ENCODE peak calls at places on chromosomes 1 and 21, in seven cellular contexts. One of them, this sample, is unnamed.

GRCh38 chr1:184771190-184771691 is 16.6 kb upstream of the EDEM3 start:
- DNase-seq in sigmoid colon: no peak
- DNase-seq in stomach: peak
- DNase-seq in HCT116: no peak
- DNase-seq in vagina: no peak
- DNase-seq in H1: no peak
- DNase-seq in transverse colon: peak
- DNase-seq in this sample: no peak

GRCh38 chr1:81158592-81158991 is 642.1 kb upstream of the ADGRL2 start:
- DNase-seq in sigmoid colon: no peak
- DNase-seq in stomach: no peak
- DNase-seq in HCT116: no peak
- DNase-seq in vagina: no peak
- DNase-seq in H1: no peak
- DNase-seq in transverse colon: no peak
- DNase-seq in this sample: no peak

GRCh38 chr1:154998818-154999650 is 3.6 kb upstream of the ZBTB7B start:
- DNase-seq in sigmoid colon: peak
- DNase-seq in stomach: peak
- DNase-seq in HCT116: peak
- DNase-seq in vagina: no peak
- DNase-seq in H1: no peak
- DNase-seq in transverse colon: peak
- DNase-seq in this sample: peak

GRCh38 chr1:236394016-236394481 is at the start of gene EDARADD:
- DNase-seq in sigmoid colon: no peak
- DNase-seq in stomach: no peak
- DNase-seq in HCT116: no peak
- DNase-seq in vagina: no peak
- DNase-seq in H1: no peak
- DNase-seq in transverse colon: no peak
- DNase-seq in this sample: no peak

GRCh38 chr1:34885405-34886247 is 26.1 kb upstream of the SMIM12 start:
- DNase-seq in sigmoid colon: no peak
- DNase-seq in stomach: peak
- DNase-seq in HCT116: no peak
- DNase-seq in vagina: no peak
- DNase-seq in H1: peak
- DNase-seq in transverse colon: peak
- DNase-seq in this sample: no peak

GRCh38 chr1:160522136-160522535 is 919 bp downstream of the SLAMF6 start:
- DNase-seq in sigmoid colon: no peak
- DNase-seq in stomach: no peak
- DNase-seq in HCT116: no peak
- DNase-seq in vagina: no peak
- DNase-seq in H1: no peak
- DNase-seq in transverse colon: no peak
- DNase-seq in this sample: no peak

GRCh38 chr1:116164890-116165176 is 53.6 kb downstream of the MAB21L3 start:
- DNase-seq in sigmoid colon: no peak
- DNase-seq in stomach: no peak
- DNase-seq in HCT116: no peak
- DNase-seq in vagina: no peak
- DNase-seq in H1: no peak
- DNase-seq in transverse colon: no peak
- DNase-seq in this sample: no peak

GRCh38 chr1:227388214-227388613 is 69.9 kb upstream of the CDC42BPA start:
- DNase-seq in sigmoid colon: no peak
- DNase-seq in stomach: no peak
- DNase-seq in HCT116: no peak
- DNase-seq in vagina: no peak
- DNase-seq in H1: no peak
- DNase-seq in transverse colon: no peak
- DNase-seq in this sample: no peak

GRCh38 chr1:223876643-223877042 is 30.9 kb upstream of the TP53BP2 start:
- DNase-seq in sigmoid colon: no peak
- DNase-seq in stomach: no peak
- DNase-seq in HCT116: no peak
- DNase-seq in vagina: no peak
- DNase-seq in H1: no peak
- DNase-seq in transverse colon: no peak
- DNase-seq in this sample: no peak

GRCh38 chr1:60942291-60942690 is 140.1 kb upstream of the NFIA start:
- DNase-seq in sigmoid colon: no peak
- DNase-seq in stomach: no peak
- DNase-seq in HCT116: peak
- DNase-seq in vagina: no peak
- DNase-seq in H1: no peak
- DNase-seq in transverse colon: no peak
- DNase-seq in this sample: no peak

GRCh38 chr1:37667023-37667769 is 25.1 kb upstream of the CDCA8 start:
- DNase-seq in sigmoid colon: no peak
- DNase-seq in stomach: no peak
- DNase-seq in HCT116: no peak
- DNase-seq in vagina: no peak
- DNase-seq in H1: no peak
- DNase-seq in transverse colon: no peak
- DNase-seq in this sample: no peak

GRCh38 chr1:33176362-33176850 is 5.4 kb downstream of the TRIM62 start:
- DNase-seq in sigmoid colon: no peak
- DNase-seq in stomach: no peak
- DNase-seq in HCT116: no peak
- DNase-seq in vagina: no peak
- DNase-seq in H1: no peak
- DNase-seq in transverse colon: no peak
- DNase-seq in this sample: no peak

GRCh38 chr1:11671544-11672286 is 7.7 kb downstream of the FBXO6 start:
- DNase-seq in sigmoid colon: no peak
- DNase-seq in stomach: peak
- DNase-seq in HCT116: no peak
- DNase-seq in vagina: no peak
- DNase-seq in H1: no peak
- DNase-seq in transverse colon: no peak
- DNase-seq in this sample: no peak

GRCh38 chr21:45357436-45358260 is 47.3 kb upstream of the COL18A1 start:
- DNase-seq in sigmoid colon: peak
- DNase-seq in stomach: peak
- DNase-seq in HCT116: no peak
- DNase-seq in vagina: no peak
- DNase-seq in H1: no peak
- DNase-seq in transverse colon: peak
- DNase-seq in this sample: no peak

GRCh38 chr1:158196461-158196860 is 15.8 kb downstream of the CD1D start:
- DNase-seq in sigmoid colon: no peak
- DNase-seq in stomach: no peak
- DNase-seq in HCT116: no peak
- DNase-seq in vagina: no peak
- DNase-seq in H1: no peak
- DNase-seq in transverse colon: no peak
- DNase-seq in this sample: no peak

GRCh38 chr1:54800041-54800898 is 853 bp downstream of the TTC22 start:
- DNase-seq in sigmoid colon: peak
- DNase-seq in stomach: no peak
- DNase-seq in HCT116: no peak
- DNase-seq in vagina: no peak
- DNase-seq in H1: no peak
- DNase-seq in transverse colon: peak
- DNase-seq in this sample: no peak

GRCh38 chr1:20726107-20726911 is 6.2 kb downstream of the SH2D5 start:
- DNase-seq in sigmoid colon: peak
- DNase-seq in stomach: peak
- DNase-seq in HCT116: no peak
- DNase-seq in vagina: peak
- DNase-seq in H1: no peak
- DNase-seq in transverse colon: no peak
- DNase-seq in this sample: no peak

GRCh38 chr1:20728371-20729154 is 3.9 kb downstream of the SH2D5 start:
- DNase-seq in sigmoid colon: no peak
- DNase-seq in stomach: peak
- DNase-seq in HCT116: no peak
- DNase-seq in vagina: no peak
- DNase-seq in H1: no peak
- DNase-seq in transverse colon: peak
- DNase-seq in this sample: no peak

GRCh38 chr1:20729155-20729931 is 3.2 kb downstream of the SH2D5 start:
- DNase-seq in sigmoid colon: no peak
- DNase-seq in stomach: no peak
- DNase-seq in HCT116: no peak
- DNase-seq in vagina: peak
- DNase-seq in H1: no peak
- DNase-seq in transverse colon: no peak
- DNase-seq in this sample: no peak

GRCh38 chr1:20726932-20727745 is 5.4 kb downstream of the SH2D5 start:
- DNase-seq in sigmoid colon: peak
- DNase-seq in stomach: peak
- DNase-seq in HCT116: no peak
- DNase-seq in vagina: peak
- DNase-seq in H1: no peak
- DNase-seq in transverse colon: no peak
- DNase-seq in this sample: no peak

DNA sequence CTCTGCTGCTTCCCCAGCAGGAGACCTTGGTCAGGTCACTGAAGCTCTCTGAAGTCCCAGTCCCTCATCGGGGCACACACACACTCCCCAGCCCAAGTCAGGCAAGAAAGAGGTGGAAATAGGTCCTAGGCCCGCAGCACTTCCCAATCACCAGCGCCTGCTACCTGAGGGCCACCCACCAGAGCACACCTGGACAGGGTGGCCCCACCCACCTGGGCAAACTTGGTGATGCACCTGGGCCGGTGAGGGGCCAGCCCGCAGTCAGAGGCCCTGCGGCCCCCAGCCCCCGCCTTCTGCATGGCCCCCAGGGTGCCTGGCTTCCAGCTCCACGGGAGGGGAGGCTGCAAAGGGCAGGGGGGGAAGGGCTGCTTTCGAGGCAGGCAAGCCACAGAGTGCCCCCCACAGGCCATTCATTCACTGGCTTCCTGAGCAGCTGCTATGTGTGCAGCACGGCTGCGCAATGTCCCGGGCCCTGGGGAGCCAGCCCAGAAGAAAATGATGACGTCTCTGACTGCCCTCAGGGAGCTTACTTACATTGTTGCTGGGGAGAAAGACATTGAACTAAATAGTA is 4.7 kb downstream of the SH2D5 start:
- DNase-seq in sigmoid colon: no peak
- DNase-seq in stomach: peak
- DNase-seq in HCT116: no peak
- DNase-seq in vagina: peak
- DNase-seq in H1: no peak
- DNase-seq in transverse colon: no peak
- DNase-seq in this sample: no peak
- TF ChIP-seq POLR2A in sigmoid colon: no peak
- TF ChIP-seq POLR2A in stomach: no peak
- TF ChIP-seq POLR2A in HCT116: no peak
- TF ChIP-seq POLR2A in vagina: no peak
- TF ChIP-seq POLR2A in H1: no peak
- TF ChIP-seq POLR2A in transverse colon: no peak
- TF ChIP-seq POLR2A in this sample: no peak

GRCh38 chr1:17717595-17717994 is 37.5 kb upstream of the ACTL8 start:
- DNase-seq in sigmoid colon: no peak
- DNase-seq in stomach: no peak
- DNase-seq in HCT116: no peak
- DNase-seq in vagina: no peak
- DNase-seq in H1: no peak
- DNase-seq in transverse colon: no peak
- DNase-seq in this sample: no peak

GRCh38 chr1:17721444-17721843 is 33.7 kb upstream of the ACTL8 start:
- DNase-seq in sigmoid colon: no peak
- DNase-seq in stomach: no peak
- DNase-seq in HCT116: no peak
- DNase-seq in vagina: no peak
- DNase-seq in H1: no peak
- DNase-seq in transverse colon: no peak
- DNase-seq in this sample: no peak

GRCh38 chr1:17713993-17714392 is 41.1 kb upstream of the ACTL8 start:
- DNase-seq in sigmoid colon: no peak
- DNase-seq in stomach: no peak
- DNase-seq in HCT116: no peak
- DNase-seq in vagina: no peak
- DNase-seq in H1: no peak
- DNase-seq in transverse colon: no peak
- DNase-seq in this sample: no peak

GRCh38 chr1:17719874-17720273 is 35.3 kb upstream of the ACTL8 start:
- DNase-seq in sigmoid colon: no peak
- DNase-seq in stomach: no peak
- DNase-seq in HCT116: no peak
- DNase-seq in vagina: no peak
- DNase-seq in H1: no peak
- DNase-seq in transverse colon: no peak
- DNase-seq in this sample: no peak

GRCh38 chr1:17718136-17718535 is 37.0 kb upstream of the ACTL8 start:
- DNase-seq in sigmoid colon: no peak
- DNase-seq in stomach: no peak
- DNase-seq in HCT116: no peak
- DNase-seq in vagina: no peak
- DNase-seq in H1: no peak
- DNase-seq in transverse colon: no peak
- DNase-seq in this sample: no peak
- TF ChIP-seq POLR2AphosphoS5 in sigmoid colon: no peak
- TF ChIP-seq POLR2AphosphoS5 in stomach: no peak
- TF ChIP-seq POLR2AphosphoS5 in HCT116: no peak
- TF ChIP-seq POLR2AphosphoS5 in vagina: no peak
- TF ChIP-seq POLR2AphosphoS5 in H1: no peak
- TF ChIP-seq POLR2AphosphoS5 in transverse colon: no peak
- TF ChIP-seq POLR2AphosphoS5 in this sample: no peak

DNA sequence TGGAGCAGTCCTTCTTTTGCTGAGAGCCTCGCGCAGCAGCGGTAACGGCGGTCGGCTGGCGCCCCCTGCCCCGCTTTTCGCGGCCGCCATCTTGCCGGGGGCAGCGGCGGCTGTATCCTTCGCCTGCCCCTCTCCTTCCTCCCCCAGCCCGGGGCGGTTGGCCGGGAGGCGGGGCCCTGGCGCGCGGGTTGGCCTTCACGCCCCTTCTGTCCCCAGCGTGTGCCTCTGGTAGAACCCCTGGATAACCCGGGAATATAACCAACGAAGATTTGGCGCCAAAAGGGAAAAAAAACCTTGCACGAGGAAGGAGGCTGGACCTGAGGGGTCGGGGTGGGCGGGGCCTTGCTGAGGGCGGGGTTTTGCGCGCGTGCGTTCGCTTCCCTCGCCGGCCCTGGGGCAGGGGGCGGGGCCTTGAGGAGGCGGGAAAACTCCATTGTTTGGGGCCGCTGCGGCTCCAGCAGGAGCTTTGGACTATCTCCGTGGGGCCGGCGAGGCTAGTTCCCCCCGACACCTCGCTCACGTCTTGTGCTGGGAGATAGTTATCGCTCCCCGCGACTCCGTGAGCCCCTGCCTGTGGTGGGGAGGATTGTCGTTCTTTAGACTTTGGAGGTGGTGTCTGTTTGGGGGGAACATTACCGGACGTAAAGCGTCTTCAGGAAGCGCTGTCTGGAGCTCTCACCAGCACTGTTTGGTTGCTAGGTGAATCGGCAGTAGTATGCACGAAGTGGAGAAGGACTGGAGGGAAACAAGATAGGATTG is 689 bp downstream of the NASP start:
- DNase-seq in sigmoid colon: peak
- DNase-seq in stomach: peak
- DNase-seq in HCT116: peak
- DNase-seq in vagina: peak
- DNase-seq in H1: peak
- DNase-seq in transverse colon: peak
- DNase-seq in this sample: peak
- TF ChIP-seq CTCF in sigmoid colon: no peak
- TF ChIP-seq CTCF in stomach: no peak
- TF ChIP-seq CTCF in HCT116: no peak
- TF ChIP-seq CTCF in vagina: no peak
- TF ChIP-seq CTCF in H1: no peak
- TF ChIP-seq CTCF in transverse colon: no peak
- TF ChIP-seq CTCF in this sample: no peak

GRCh38 chr1:167984886-167985489 is 48.1 kb upstream of the MPC2 start:
- DNase-seq in sigmoid colon: no peak
- DNase-seq in stomach: no peak
- DNase-seq in HCT116: no peak
- DNase-seq in vagina: no peak
- DNase-seq in H1: no peak
- DNase-seq in transverse colon: no peak
- DNase-seq in this sample: no peak
- TF ChIP-seq POLR2A in sigmoid colon: no peak
- TF ChIP-seq POLR2A in stomach: no peak
- TF ChIP-seq POLR2A in HCT116: no peak
- TF ChIP-seq POLR2A in vagina: no peak
- TF ChIP-seq POLR2A in H1: no peak
- TF ChIP-seq POLR2A in transverse colon: no peak
- TF ChIP-seq POLR2A in this sample: no peak